ENCODE peak calls at places on chromosomes 6 and 20, in five cellular contexts. One of them, this sample, is unnamed.

GRCh38 chr6:5191722-5192121 is 69.0 kb downstream of the LYRM4 start:
- DNase-seq in right lobe of liver: no peak
- DNase-seq in GM03348: no peak
- DNase-seq in M059J: no peak
- DNase-seq in GM12878: no peak
- DNase-seq in this sample: no peak

GRCh38 chr20:33673411-33674293 is 576 bp downstream of the NECAB3 start:
- DNase-seq in M059J: peak; percentile 81
- DNase-seq in GM03348: peak; percentile 22
- DNase-seq in GM12878: no peak
- DNase-seq in right lobe of liver: no peak
- DNase-seq in this sample: peak; percentile 33

GRCh38 chr20:39144757-39145156 is 182.6 kb downstream of the DHX35 start:
- DNase-seq in right lobe of liver: no peak
- DNase-seq in M059J: no peak
- DNase-seq in GM03348: no peak
- DNase-seq in GM12878: no peak
- DNase-seq in this sample: no peak

GRCh38 chr6:44012078-44012493 is 115.2 kb downstream of the MRPL14 start:
- DNase-seq in GM03348: peak; percentile 88
- DNase-seq in M059J: peak; percentile 98
- DNase-seq in right lobe of liver: no peak
- DNase-seq in GM12878: no peak
- DNase-seq in this sample: peak; percentile 55

GRCh38 chr6:55040102-55040848 is 134.0 kb upstream of the HCRTR2 start:
- DNase-seq in right lobe of liver: no peak
- DNase-seq in M059J: peak; percentile 73
- DNase-seq in GM03348: peak; percentile 55
- DNase-seq in GM12878: no peak
- DNase-seq in this sample: no peak

GRCh38 chr20:24786096-24786495 is 163.0 kb upstream of the CST7 start:
- DNase-seq in GM12878: no peak
- DNase-seq in GM03348: no peak
- DNase-seq in M059J: no peak
- DNase-seq in right lobe of liver: no peak
- DNase-seq in this sample: no peak

GRCh38 chr6:140811642-140812041 is 1321.1 kb upstream of the GJE1 start:
- DNase-seq in GM03348: no peak
- DNase-seq in right lobe of liver: no peak
- DNase-seq in M059J: no peak
- DNase-seq in GM12878: no peak
- DNase-seq in this sample: no peak

GRCh38 chr6:137352859-137353258 is 133.7 kb upstream of the IFNGR1 start:
- DNase-seq in M059J: no peak
- DNase-seq in right lobe of liver: peak; percentile 84
- DNase-seq in GM12878: no peak
- DNase-seq in GM03348: no peak
- DNase-seq in this sample: peak; percentile 51

This sample was measured in DMS53.